ENCODE peak calls at places on chromosomes 13 and 19, in four cellular contexts. N, B, P and A are unnamed samples.

GRCh38 chr13:30963794-30964193 is 31.3 kb downstream of the TEX26 start:
- DNase-seq in N (no peak), B (peak; percentile 59), P (no peak), A (no peak)

GRCh38 chr13:75299913-75300862 is 181.8 kb downstream of the TBC1D4 start:
- DNase-seq in N (no peak), B (no peak), P (no peak), A (peak; percentile 19)

GRCh38 chr19:38392707-38393308 is 4.3 kb downstream of the SPRED3 start:
- DNase-seq in N (peak; percentile 40), B (peak; percentile 45), P (no peak), A (no peak)

GRCh38 chr19:17394891-17395415 is 957 bp upstream of the CCDC194 start:
- DNase-seq in N (peak; percentile 44), B (peak; percentile 67), P (peak; percentile 80), A (no peak)

GRCh38 chr13:94309997-94310842 is 169.3 kb downstream of the DCT start:
- DNase-seq in N (no peak), B (peak; percentile 80), P (no peak), A (no peak)

GRCh38 chr13:51920786-51921185 is 59.0 kb downstream of the CCDC70 start:
- DNase-seq in N (peak; percentile 30), B (no peak), P (no peak), A (no peak)

GRCh38 chr19:16509141-16510061 is 13.2 kb downstream of the C19orf44 start:
- DNase-seq in N (no peak), B (peak; percentile 43), P (no peak), A (no peak)

GRCh38 chr13:98541701-98542203 is 35.2 kb downstream of the STK24 start:
- DNase-seq in N (no peak), B (no peak), P (no peak), A (no peak)

GRCh38 chr19:42191855-42192254 is 25.6 kb downstream of the DEDD2 start:
- DNase-seq in N (peak; percentile 99), B (peak; percentile 98), P (no peak), A (no peak)

GRCh38 chr13:49354719-49355118 is 89.1 kb downstream of the CAB39L start:
- DNase-seq in N (no peak), B (no peak), P (no peak), A (no peak)